ENCODE peak calls at places on chromosome 18, in five cellular contexts. J is transverse colon, C is ovary, G is left lung, T is breast epithelium. A is an unnamed sample. For H3K4me1, the result is how much of the 10 kb centered on the place peaks cover.

GRCh38 chr18:9354256-9354655 is 19.7 kb downstream of the TWSG1 start:
- DNase-seq in J (no peak), T (no peak), G (no peak), C (no peak), A (no peak)

GRCh38 chr18:57050314-57050949 is 96.5 kb upstream of the BOD1L2 start:
- DNase-seq in C (no peak), J (peak), T (no peak), G (no peak), A (peak)

GRCh38 chr18:54240629-54241107 is 16.2 kb upstream of the MBD2 start:
- DNase-seq in T (no peak), G (peak), J (no peak), C (no peak), A (no peak)

GRCh38 chr18:47747260-47747795 is 183.1 kb downstream of the SMAD2 start:
- DNase-seq in T (no peak), G (no peak), J (no peak), C (no peak), A (no peak)

GRCh38 chr18:56458770-56459450 is 179.5 kb downstream of the TXNL1 start:
- DNase-seq in T (no peak), J (no peak), G (no peak), C (no peak), A (no peak)

GRCh38 chr18:28287146-28287545 is 110.2 kb upstream of the CDH2 start:
- DNase-seq in G (no peak), T (no peak), J (no peak), C (no peak), A (no peak)

GRCh38 chr18:13455960-13456471 is 237.5 kb downstream of the LDLRAD4 start:
- DNase-seq in T (no peak), C (no peak), G (no peak), J (no peak), A (no peak)

GRCh38 chr18:68960355-68960754 is 162.5 kb downstream of the CCDC102B start:
- DNase-seq in G (no peak), T (no peak), C (no peak), J (no peak), A (no peak)

GRCh38 chr18:21686282-21687105 is 18.1 kb downstream of the ABHD3 start:
- DNase-seq in G (no peak), C (no peak), J (no peak), T (no peak), A (no peak)

GRCh38 chr18:48605408-48605845 is 66.6 kb downstream of the CTIF start:
- DNase-seq in J (no peak), T (no peak), G (no peak), C (no peak), A (no peak)

GRCh38 chr18:8849696-8850095 is 144.3 kb downstream of the MTCL1 start:
- DNase-seq in J (no peak), G (no peak), T (no peak), C (no peak), A (no peak)

GRCh38 chr18:48711651-48712486 is 173.0 kb downstream of the CTIF start:
- DNase-seq in J (peak), C (no peak), T (no peak), G (no peak), A (peak)

GRCh38 chr18:62717059-62717849 is 1.9 kb downstream of the PHLPP1 start:
- DNase-seq in J (peak), T (no peak), G (peak), C (peak), A (peak)

GRCh38 chr18:23259701-23260661 is 124.7 kb downstream of the CABLES1 start:
- DNase-seq in C (peak), J (peak), T (peak), G (peak), A (peak)

DNA sequence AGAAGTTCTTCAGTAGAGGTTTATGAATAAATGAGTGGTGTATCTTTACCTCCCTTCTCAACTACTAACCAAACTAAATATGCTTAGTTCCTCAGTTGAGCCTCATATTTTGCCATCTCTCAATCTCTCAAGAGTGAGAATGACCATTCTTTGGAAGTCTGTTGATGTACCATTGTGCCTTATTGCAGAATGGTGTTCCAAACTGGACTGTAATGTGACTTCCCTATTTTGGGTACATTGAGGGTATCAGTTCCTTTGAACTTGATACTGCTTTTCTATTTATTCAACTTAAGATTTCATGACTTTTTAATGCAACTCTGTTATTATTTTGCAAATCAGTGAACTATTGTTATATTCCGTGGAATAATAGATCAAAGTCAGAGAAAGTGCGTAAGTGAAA is 159.4 kb downstream of the PTPRM start:
- DNase-seq in T (no peak), J (no peak), G (no peak), C (no peak), A (no peak)
- H3K4me1 ChIP-seq in T (under half), J (under half), G (under half), C (under half), A (under half)

GRCh38 chr18:36051760-36052159 is 15.6 kb downstream of the RPRD1A start:
- DNase-seq in G (no peak), T (no peak), C (no peak), J (no peak), A (no peak)
- TF ChIP-seq CTCF in G (no peak), T (no peak), C (no peak), J (no peak), A (no peak)

GRCh38 chr18:45069542-45069941 is 388.9 kb downstream of the SETBP1 start:
- DNase-seq in T (no peak), J (no peak), C (no peak), G (no peak), A (no peak)
- H3K4me1 ChIP-seq in T (under half), J (under half), C (under half), G (under half), A (under half)

GRCh38 chr18:26771524-26771923 is 94.0 kb downstream of the AQP4 start:
- DNase-seq in C (no peak), G (no peak), J (no peak), T (no peak), A (no peak)
- TF ChIP-seq CTCF in C (no peak), G (peak), J (peak), T (peak), A (peak)

DNA sequence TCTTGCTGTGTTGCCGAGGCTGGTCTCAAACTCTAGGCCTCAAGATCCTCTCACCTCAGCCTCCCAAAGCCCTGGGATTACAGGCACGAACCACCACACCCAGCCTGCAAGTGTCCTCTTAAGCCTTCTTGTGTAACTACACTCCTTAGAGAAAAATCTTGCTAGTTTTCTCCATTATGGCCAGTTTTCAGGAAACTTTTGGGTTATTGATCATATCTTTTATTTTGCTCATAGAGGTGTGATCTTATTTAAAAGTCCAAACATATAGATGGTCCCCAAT is 2.4 kb downstream of the SOCS6 start:
- DNase-seq in C (no peak), T (no peak), J (no peak), G (no peak), A (no peak)
- H3K4me1 ChIP-seq in C (under half), T (under half), J (under half), G (under half), A (under half)

GRCh38 chr18:67846422-67847098 is 330.0 kb upstream of the DSEL start:
- DNase-seq in G (no peak), C (no peak), T (no peak), J (no peak), A (no peak)

DNA sequence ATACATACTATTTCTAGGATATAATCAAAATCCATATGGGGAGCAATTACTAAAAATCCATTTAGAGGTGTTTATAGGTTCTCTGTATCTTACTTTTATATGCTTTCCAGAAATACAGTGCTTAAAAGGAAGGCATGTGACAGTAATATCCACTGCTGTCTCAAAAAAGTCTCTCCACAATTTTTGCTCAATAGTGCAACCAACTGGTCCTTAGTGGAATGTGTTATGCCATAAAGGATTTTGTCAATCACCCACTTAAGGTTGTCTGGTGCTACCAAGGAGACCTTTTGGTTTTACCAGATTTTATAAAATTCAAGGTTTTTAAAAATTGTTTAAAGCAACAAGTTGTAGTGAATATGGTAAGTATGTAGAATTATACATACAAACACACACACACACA is 328.5 kb upstream of the DSEL start:
- DNase-seq in T (no peak), G (no peak), J (no peak), C (no peak), A (no peak)
- TF ChIP-seq CTCF in T (no peak), G (no peak), J (no peak), C (no peak), A (peak)

GRCh38 chr18:75754433-75754832 is 326.9 kb upstream of the SMIM21 start:
- DNase-seq in T (no peak), C (no peak), J (no peak), G (no peak), A (no peak)
- H3K4me1 ChIP-seq in T (under half), C (under half), J (under half), G (under half), A (under half)

DNA sequence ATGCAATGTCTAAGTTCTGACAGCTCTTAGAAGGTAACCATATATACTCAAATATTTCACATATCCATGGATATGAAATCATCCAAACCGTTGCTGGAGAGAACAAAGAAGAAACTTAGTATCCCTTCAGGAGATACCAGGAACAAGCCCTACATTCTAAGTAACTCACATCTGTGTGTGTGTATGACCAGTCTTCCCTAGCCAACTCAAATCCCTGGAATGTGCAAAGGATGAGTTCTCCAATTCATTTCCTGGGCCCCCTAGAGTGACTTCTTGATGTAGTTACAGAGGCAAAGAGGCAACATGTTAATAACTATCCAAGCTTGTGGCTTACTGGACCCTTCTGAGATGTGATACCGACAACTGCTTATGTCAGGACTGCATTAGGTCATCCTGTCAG is 20.1 kb downstream of the TPGS2 start:
- DNase-seq in G (no peak), C (no peak), T (no peak), J (no peak), A (no peak)
- TF ChIP-seq CTCF in G (no peak), C (no peak), T (no peak), J (no peak), A (no peak)

A was measured in right lobe of liver.